ENCODE peak calls at places on chromosomes 1 and 21, in six cellular contexts. One of them, this sample, is unnamed.

GRCh38 chr1:162772571-162773154 is 17.8 kb upstream of the HSD17B7 start:
- DNase-seq in stimulated activated CD4-positive, alpha-beta T cell treated with anti-CD3 and anti-CD28 coated beads, Interleukin-2, amount 100 ng/mL, for 48 hours: no peak
- DNase-seq in NCI-H1694 treated with DMSO at 0.1 percent for 48 hours: no peak
- DNase-seq in AG04450: no peak
- DNase-seq in heart right ventricle: no peak
- DNase-seq in fibroblast of mammary gland: peak; percentile 51
- DNase-seq in this sample: no peak

GRCh38 chr1:15352122-15352957 is 57.3 kb upstream of the EFHD2 start:
- DNase-seq in AG04450: no peak
- DNase-seq in stimulated activated CD4-positive, alpha-beta T cell treated with anti-CD3 and anti-CD28 coated beads, Interleukin-2, amount 100 ng/mL, for 48 hours: peak; percentile 25
- DNase-seq in NCI-H1694 treated with DMSO at 0.1 percent for 48 hours: no peak
- DNase-seq in heart right ventricle: no peak
- DNase-seq in fibroblast of mammary gland: peak; percentile 76
- DNase-seq in this sample: no peak

GRCh38 chr1:206634365-206635079 is 814 bp upstream of the DYRK3 start:
- DNase-seq in AG04450: peak; percentile 70
- DNase-seq in stimulated activated CD4-positive, alpha-beta T cell treated with anti-CD3 and anti-CD28 coated beads, Interleukin-2, amount 100 ng/mL, for 48 hours: peak; percentile 76
- DNase-seq in NCI-H1694 treated with DMSO at 0.1 percent for 48 hours: peak; percentile 82
- DNase-seq in heart right ventricle: peak; percentile 93
- DNase-seq in fibroblast of mammary gland: peak; percentile 95
- DNase-seq in this sample: peak; percentile 66

GRCh38 chr1:8121261-8122159 is 95.4 kb upstream of the ERRFI1 start:
- DNase-seq in AG04450: peak; percentile 81
- DNase-seq in fibroblast of mammary gland: peak; percentile 99
- DNase-seq in heart right ventricle: peak; percentile 21
- DNase-seq in stimulated activated CD4-positive, alpha-beta T cell treated with anti-CD3 and anti-CD28 coated beads, Interleukin-2, amount 100 ng/mL, for 48 hours: no peak
- DNase-seq in NCI-H1694 treated with DMSO at 0.1 percent for 48 hours: no peak
- DNase-seq in this sample: peak; percentile 24

GRCh38 chr1:159868766-159869165 is 6.3 kb upstream of the VSIG8 start:
- DNase-seq in heart right ventricle: no peak
- DNase-seq in AG04450: no peak
- DNase-seq in stimulated activated CD4-positive, alpha-beta T cell treated with anti-CD3 and anti-CD28 coated beads, Interleukin-2, amount 100 ng/mL, for 48 hours: no peak
- DNase-seq in fibroblast of mammary gland: no peak
- DNase-seq in NCI-H1694 treated with DMSO at 0.1 percent for 48 hours: peak; percentile 53
- DNase-seq in this sample: no peak

GRCh38 chr1:28718601-28719331 is 18.0 kb upstream of the YTHDF2 start:
- DNase-seq in NCI-H1694 treated with DMSO at 0.1 percent for 48 hours: no peak
- DNase-seq in stimulated activated CD4-positive, alpha-beta T cell treated with anti-CD3 and anti-CD28 coated beads, Interleukin-2, amount 100 ng/mL, for 48 hours: no peak
- DNase-seq in heart right ventricle: no peak
- DNase-seq in fibroblast of mammary gland: peak; percentile 65
- DNase-seq in AG04450: peak; percentile 18
- DNase-seq in this sample: no peak

GRCh38 chr1:203281033-203281432 is 24.3 kb upstream of the BTG2 start:
- DNase-seq in stimulated activated CD4-positive, alpha-beta T cell treated with anti-CD3 and anti-CD28 coated beads, Interleukin-2, amount 100 ng/mL, for 48 hours: no peak
- DNase-seq in NCI-H1694 treated with DMSO at 0.1 percent for 48 hours: no peak
- DNase-seq in AG04450: no peak
- DNase-seq in fibroblast of mammary gland: no peak
- DNase-seq in heart right ventricle: no peak
- DNase-seq in this sample: no peak

GRCh38 chr1:71298633-71299032 is 217.8 kb upstream of the ZRANB2 start:
- DNase-seq in AG04450: no peak
- DNase-seq in NCI-H1694 treated with DMSO at 0.1 percent for 48 hours: no peak
- DNase-seq in stimulated activated CD4-positive, alpha-beta T cell treated with anti-CD3 and anti-CD28 coated beads, Interleukin-2, amount 100 ng/mL, for 48 hours: no peak
- DNase-seq in fibroblast of mammary gland: peak; percentile 40
- DNase-seq in heart right ventricle: no peak
- DNase-seq in this sample: no peak

GRCh38 chr1:245260883-245261282 is 106.1 kb downstream of the KIF26B start:
- DNase-seq in fibroblast of mammary gland: no peak
- DNase-seq in NCI-H1694 treated with DMSO at 0.1 percent for 48 hours: no peak
- DNase-seq in stimulated activated CD4-positive, alpha-beta T cell treated with anti-CD3 and anti-CD28 coated beads, Interleukin-2, amount 100 ng/mL, for 48 hours: no peak
- DNase-seq in AG04450: no peak
- DNase-seq in heart right ventricle: no peak
- DNase-seq in this sample: no peak

GRCh38 chr1:35288761-35289160 is 20.3 kb downstream of the ZMYM4 start:
- DNase-seq in AG04450: no peak
- DNase-seq in heart right ventricle: no peak
- DNase-seq in stimulated activated CD4-positive, alpha-beta T cell treated with anti-CD3 and anti-CD28 coated beads, Interleukin-2, amount 100 ng/mL, for 48 hours: no peak
- DNase-seq in fibroblast of mammary gland: peak; percentile 71
- DNase-seq in NCI-H1694 treated with DMSO at 0.1 percent for 48 hours: no peak
- DNase-seq in this sample: no peak

GRCh38 chr1:93435443-93435842 is 12.5 kb upstream of the FNBP1L start:
- DNase-seq in NCI-H1694 treated with DMSO at 0.1 percent for 48 hours: no peak
- DNase-seq in fibroblast of mammary gland: no peak
- DNase-seq in AG04450: no peak
- DNase-seq in stimulated activated CD4-positive, alpha-beta T cell treated with anti-CD3 and anti-CD28 coated beads, Interleukin-2, amount 100 ng/mL, for 48 hours: no peak
- DNase-seq in heart right ventricle: no peak
- DNase-seq in this sample: no peak

GRCh38 chr1:50481142-50481736 is 58.0 kb upstream of the DMRTA2 start:
- DNase-seq in heart right ventricle: no peak
- DNase-seq in stimulated activated CD4-positive, alpha-beta T cell treated with anti-CD3 and anti-CD28 coated beads, Interleukin-2, amount 100 ng/mL, for 48 hours: no peak
- DNase-seq in fibroblast of mammary gland: no peak
- DNase-seq in NCI-H1694 treated with DMSO at 0.1 percent for 48 hours: no peak
- DNase-seq in AG04450: no peak
- DNase-seq in this sample: no peak

GRCh38 chr1:151265446-151266236 is 11.1 kb downstream of the PSMD4 start:
- DNase-seq in stimulated activated CD4-positive, alpha-beta T cell treated with anti-CD3 and anti-CD28 coated beads, Interleukin-2, amount 100 ng/mL, for 48 hours: no peak
- DNase-seq in heart right ventricle: no peak
- DNase-seq in fibroblast of mammary gland: no peak
- DNase-seq in NCI-H1694 treated with DMSO at 0.1 percent for 48 hours: no peak
- DNase-seq in AG04450: no peak
- DNase-seq in this sample: no peak

GRCh38 chr1:180156631-180157091 is 2.0 kb downstream of the QSOX1 start:
- DNase-seq in stimulated activated CD4-positive, alpha-beta T cell treated with anti-CD3 and anti-CD28 coated beads, Interleukin-2, amount 100 ng/mL, for 48 hours: no peak
- DNase-seq in NCI-H1694 treated with DMSO at 0.1 percent for 48 hours: no peak
- DNase-seq in fibroblast of mammary gland: peak; percentile 68
- DNase-seq in AG04450: no peak
- DNase-seq in heart right ventricle: no peak
- DNase-seq in this sample: no peak

GRCh38 chr1:26411624-26412074 is 1.0 kb downstream of the LIN28A start:
- DNase-seq in NCI-H1694 treated with DMSO at 0.1 percent for 48 hours: no peak
- DNase-seq in AG04450: no peak
- DNase-seq in stimulated activated CD4-positive, alpha-beta T cell treated with anti-CD3 and anti-CD28 coated beads, Interleukin-2, amount 100 ng/mL, for 48 hours: no peak
- DNase-seq in heart right ventricle: no peak
- DNase-seq in fibroblast of mammary gland: no peak
- DNase-seq in this sample: no peak

GRCh38 chr1:229093546-229094336 is 177.2 kb upstream of the RAB4A start:
- DNase-seq in stimulated activated CD4-positive, alpha-beta T cell treated with anti-CD3 and anti-CD28 coated beads, Interleukin-2, amount 100 ng/mL, for 48 hours: no peak
- DNase-seq in heart right ventricle: no peak
- DNase-seq in fibroblast of mammary gland: no peak
- DNase-seq in NCI-H1694 treated with DMSO at 0.1 percent for 48 hours: no peak
- DNase-seq in AG04450: no peak
- DNase-seq in this sample: no peak

GRCh38 chr1:196467230-196467629 is 141.0 kb downstream of the KCNT2 start:
- DNase-seq in heart right ventricle: no peak
- DNase-seq in AG04450: no peak
- DNase-seq in fibroblast of mammary gland: peak; percentile 12
- DNase-seq in NCI-H1694 treated with DMSO at 0.1 percent for 48 hours: no peak
- DNase-seq in stimulated activated CD4-positive, alpha-beta T cell treated with anti-CD3 and anti-CD28 coated beads, Interleukin-2, amount 100 ng/mL, for 48 hours: no peak
- DNase-seq in this sample: no peak

GRCh38 chr21:36703123-36703522 is 4.2 kb downstream of the SIM2 start:
- DNase-seq in AG04450: no peak
- DNase-seq in NCI-H1694 treated with DMSO at 0.1 percent for 48 hours: no peak
- DNase-seq in stimulated activated CD4-positive, alpha-beta T cell treated with anti-CD3 and anti-CD28 coated beads, Interleukin-2, amount 100 ng/mL, for 48 hours: no peak
- DNase-seq in heart right ventricle: no peak
- DNase-seq in fibroblast of mammary gland: no peak
- DNase-seq in this sample: no peak

GRCh38 chr1:82565546-82565945 is 764.8 kb downstream of the ADGRL2 start:
- DNase-seq in fibroblast of mammary gland: peak; percentile 66
- DNase-seq in NCI-H1694 treated with DMSO at 0.1 percent for 48 hours: peak; percentile 31
- DNase-seq in heart right ventricle: no peak
- DNase-seq in stimulated activated CD4-positive, alpha-beta T cell treated with anti-CD3 and anti-CD28 coated beads, Interleukin-2, amount 100 ng/mL, for 48 hours: no peak
- DNase-seq in AG04450: no peak
- DNase-seq in this sample: no peak

GRCh38 chr1:36540056-36540455 is 57.3 kb upstream of the CSF3R start:
- DNase-seq in stimulated activated CD4-positive, alpha-beta T cell treated with anti-CD3 and anti-CD28 coated beads, Interleukin-2, amount 100 ng/mL, for 48 hours: no peak
- DNase-seq in fibroblast of mammary gland: no peak
- DNase-seq in NCI-H1694 treated with DMSO at 0.1 percent for 48 hours: no peak
- DNase-seq in heart right ventricle: no peak
- DNase-seq in AG04450: no peak
- DNase-seq in this sample: peak; percentile 2

GRCh38 chr1:53482441-53483153 is 23.4 kb downstream of the DMRTB1 start:
- DNase-seq in AG04450: no peak
- DNase-seq in heart right ventricle: no peak
- DNase-seq in NCI-H1694 treated with DMSO at 0.1 percent for 48 hours: peak; percentile 87
- DNase-seq in stimulated activated CD4-positive, alpha-beta T cell treated with anti-CD3 and anti-CD28 coated beads, Interleukin-2, amount 100 ng/mL, for 48 hours: no peak
- DNase-seq in fibroblast of mammary gland: no peak
- DNase-seq in this sample: no peak

GRCh38 chr1:82398357-82398756 is 597.6 kb downstream of the ADGRL2 start:
- DNase-seq in NCI-H1694 treated with DMSO at 0.1 percent for 48 hours: no peak
- DNase-seq in AG04450: no peak
- DNase-seq in stimulated activated CD4-positive, alpha-beta T cell treated with anti-CD3 and anti-CD28 coated beads, Interleukin-2, amount 100 ng/mL, for 48 hours: no peak
- DNase-seq in heart right ventricle: no peak
- DNase-seq in fibroblast of mammary gland: no peak
- DNase-seq in this sample: no peak

GRCh38 chr1:193111641-193112090 is 6.5 kb upstream of the GLRX2 start:
- DNase-seq in heart right ventricle: no peak
- DNase-seq in fibroblast of mammary gland: peak; percentile 85
- DNase-seq in AG04450: peak; percentile 65
- DNase-seq in stimulated activated CD4-positive, alpha-beta T cell treated with anti-CD3 and anti-CD28 coated beads, Interleukin-2, amount 100 ng/mL, for 48 hours: no peak
- DNase-seq in NCI-H1694 treated with DMSO at 0.1 percent for 48 hours: no peak
- DNase-seq in this sample: no peak

GRCh38 chr1:11019971-11020370 is 7.5 kb downstream of the TARDBP start:
- DNase-seq in heart right ventricle: no peak
- DNase-seq in NCI-H1694 treated with DMSO at 0.1 percent for 48 hours: no peak
- DNase-seq in stimulated activated CD4-positive, alpha-beta T cell treated with anti-CD3 and anti-CD28 coated beads, Interleukin-2, amount 100 ng/mL, for 48 hours: no peak
- DNase-seq in fibroblast of mammary gland: no peak
- DNase-seq in AG04450: no peak
- DNase-seq in this sample: no peak

GRCh38 chr1:84347547-84348239 is 46.2 kb downstream of the SAMD13 start:
- DNase-seq in fibroblast of mammary gland: peak; percentile 58
- DNase-seq in NCI-H1694 treated with DMSO at 0.1 percent for 48 hours: no peak
- DNase-seq in stimulated activated CD4-positive, alpha-beta T cell treated with anti-CD3 and anti-CD28 coated beads, Interleukin-2, amount 100 ng/mL, for 48 hours: no peak
- DNase-seq in heart right ventricle: no peak
- DNase-seq in AG04450: no peak
- DNase-seq in this sample: no peak

GRCh38 chr21:44739316-44739715 is 27.9 kb upstream of the TSPEAR start:
- DNase-seq in fibroblast of mammary gland: no peak
- DNase-seq in AG04450: no peak
- DNase-seq in NCI-H1694 treated with DMSO at 0.1 percent for 48 hours: no peak
- DNase-seq in heart right ventricle: no peak
- DNase-seq in stimulated activated CD4-positive, alpha-beta T cell treated with anti-CD3 and anti-CD28 coated beads, Interleukin-2, amount 100 ng/mL, for 48 hours: no peak
- DNase-seq in this sample: no peak

GRCh38 chr1:112513112-112513870 is 4.5 kb downstream of the WNT2B start:
- DNase-seq in fibroblast of mammary gland: peak; percentile 68
- DNase-seq in NCI-H1694 treated with DMSO at 0.1 percent for 48 hours: no peak
- DNase-seq in heart right ventricle: peak; percentile 42
- DNase-seq in stimulated activated CD4-positive, alpha-beta T cell treated with anti-CD3 and anti-CD28 coated beads, Interleukin-2, amount 100 ng/mL, for 48 hours: no peak
- DNase-seq in AG04450: peak; percentile 73
- DNase-seq in this sample: no peak

GRCh38 chr1:225849905-225850304 is 32.3 kb downstream of the TMEM63A start:
- DNase-seq in fibroblast of mammary gland: no peak
- DNase-seq in stimulated activated CD4-positive, alpha-beta T cell treated with anti-CD3 and anti-CD28 coated beads, Interleukin-2, amount 100 ng/mL, for 48 hours: no peak
- DNase-seq in heart right ventricle: peak; percentile 41
- DNase-seq in NCI-H1694 treated with DMSO at 0.1 percent for 48 hours: no peak
- DNase-seq in AG04450: no peak
- DNase-seq in this sample: no peak

GRCh38 chr1:1345860-1346500 is 3.2 kb downstream of the DVL1 start:
- DNase-seq in NCI-H1694 treated with DMSO at 0.1 percent for 48 hours: no peak
- DNase-seq in AG04450: no peak
- DNase-seq in fibroblast of mammary gland: no peak
- DNase-seq in heart right ventricle: no peak
- DNase-seq in stimulated activated CD4-positive, alpha-beta T cell treated with anti-CD3 and anti-CD28 coated beads, Interleukin-2, amount 100 ng/mL, for 48 hours: no peak
- DNase-seq in this sample: no peak